ENCODE peak calls at places on chromosomes 2 and 18, in seven cellular contexts. One of them, this sample, is unnamed.
A peak's percentile ranks its signal among the peaks of the same experiment; 100 is the strongest.

GRCh38 chr2:25228848-25229674 is 60.7 kb upstream of the POMC start:
- DNase-seq in IMR-90: peak; percentile 72
- DNase-seq in fibroblast of lung: peak; percentile 75
- DNase-seq in neural progenitor cell: peak; percentile 91
- DNase-seq in endothelial cell of umbilical vein: peak; percentile 72
- DNase-seq in GM23248: peak; percentile 89
- DNase-seq in neuronal stem cell: peak; percentile 79
- DNase-seq in this sample: peak; percentile 61

GRCh38 chr2:184681642-184682321 is 83.5 kb downstream of the ZNF804A start:
- DNase-seq in GM23248: no peak
- DNase-seq in IMR-90: no peak
- DNase-seq in fibroblast of lung: no peak
- DNase-seq in neuronal stem cell: no peak
- DNase-seq in endothelial cell of umbilical vein: no peak
- DNase-seq in neural progenitor cell: no peak
- DNase-seq in this sample: no peak

GRCh38 chr2:191347881-191348280 is 102.7 kb downstream of the MYO1B start:
- DNase-seq in neural progenitor cell: no peak
- DNase-seq in neuronal stem cell: no peak
- DNase-seq in fibroblast of lung: peak; percentile 63
- DNase-seq in IMR-90: peak; percentile 84
- DNase-seq in GM23248: peak; percentile 12
- DNase-seq in endothelial cell of umbilical vein: no peak
- DNase-seq in this sample: peak; percentile 52

GRCh38 chr2:30225131-30225762 is 6.1 kb upstream of the LBH start:
- DNase-seq in IMR-90: peak; percentile 87
- DNase-seq in endothelial cell of umbilical vein: peak; percentile 64
- DNase-seq in neural progenitor cell: peak; percentile 19
- DNase-seq in fibroblast of lung: peak; percentile 88
- DNase-seq in GM23248: peak; percentile 47
- DNase-seq in neuronal stem cell: no peak
- DNase-seq in this sample: peak; percentile 86

GRCh38 chr2:158665536-158666302 is 129.4 kb upstream of the DAPL1 start:
- DNase-seq in IMR-90: peak; percentile 76
- DNase-seq in GM23248: peak; percentile 57
- DNase-seq in endothelial cell of umbilical vein: peak; percentile 26
- DNase-seq in neuronal stem cell: no peak
- DNase-seq in fibroblast of lung: peak; percentile 52
- DNase-seq in neural progenitor cell: no peak
- DNase-seq in this sample: peak; percentile 43

GRCh38 chr2:51350100-51350499 is 318.2 kb upstream of the NRXN1 start:
- DNase-seq in fibroblast of lung: peak; percentile 26
- DNase-seq in neuronal stem cell: no peak
- DNase-seq in IMR-90: peak; percentile 91
- DNase-seq in neural progenitor cell: no peak
- DNase-seq in GM23248: no peak
- DNase-seq in endothelial cell of umbilical vein: peak; percentile 56
- DNase-seq in this sample: peak; percentile 14

GRCh38 chr2:215241791-215242305 is 70.0 kb upstream of the ATIC start:
- DNase-seq in GM23248: no peak
- DNase-seq in IMR-90: no peak
- DNase-seq in neural progenitor cell: no peak
- DNase-seq in neuronal stem cell: no peak
- DNase-seq in fibroblast of lung: no peak
- DNase-seq in endothelial cell of umbilical vein: no peak
- DNase-seq in this sample: no peak

GRCh38 chr2:144505245-144505801 is 14.6 kb downstream of the ZEB2 start:
- DNase-seq in IMR-90: no peak
- DNase-seq in neural progenitor cell: peak; percentile 48
- DNase-seq in fibroblast of lung: peak; percentile 70
- DNase-seq in GM23248: peak; percentile 87
- DNase-seq in endothelial cell of umbilical vein: no peak
- DNase-seq in neuronal stem cell: no peak
- DNase-seq in this sample: peak; percentile 65

GRCh38 chr2:17594533-17595391 is 54.3 kb downstream of the VSNL1 start:
- DNase-seq in IMR-90: peak; percentile 50
- DNase-seq in fibroblast of lung: peak; percentile 87
- DNase-seq in endothelial cell of umbilical vein: no peak
- DNase-seq in GM23248: peak; percentile 71
- DNase-seq in neural progenitor cell: no peak
- DNase-seq in neuronal stem cell: no peak
- DNase-seq in this sample: peak; percentile 84

GRCh38 chr2:33262097-33262496 is 214.4 kb upstream of the RASGRP3 start:
- DNase-seq in endothelial cell of umbilical vein: no peak
- DNase-seq in GM23248: no peak
- DNase-seq in neuronal stem cell: no peak
- DNase-seq in IMR-90: no peak
- DNase-seq in neural progenitor cell: no peak
- DNase-seq in fibroblast of lung: no peak
- DNase-seq in this sample: no peak

GRCh38 chr2:158686166-158686792 is 108.8 kb upstream of the DAPL1 start:
- DNase-seq in neural progenitor cell: peak; percentile 6
- DNase-seq in neuronal stem cell: no peak
- DNase-seq in GM23248: peak; percentile 68
- DNase-seq in fibroblast of lung: peak; percentile 61
- DNase-seq in IMR-90: peak; percentile 26
- DNase-seq in endothelial cell of umbilical vein: no peak
- DNase-seq in this sample: peak; percentile 46

GRCh38 chr2:101520246-101520645 is 45.3 kb upstream of the RFX8 start:
- DNase-seq in IMR-90: peak; percentile 67
- DNase-seq in GM23248: peak; percentile 66
- DNase-seq in fibroblast of lung: peak; percentile 73
- DNase-seq in endothelial cell of umbilical vein: peak; percentile 85
- DNase-seq in neural progenitor cell: no peak
- DNase-seq in neuronal stem cell: no peak
- DNase-seq in this sample: peak; percentile 53

GRCh38 chr2:190432567-190433231 is 24.5 kb downstream of the MFSD6 start:
- DNase-seq in neuronal stem cell: no peak
- DNase-seq in endothelial cell of umbilical vein: no peak
- DNase-seq in fibroblast of lung: no peak
- DNase-seq in neural progenitor cell: no peak
- DNase-seq in IMR-90: no peak
- DNase-seq in GM23248: no peak
- DNase-seq in this sample: no peak

GRCh38 chr2:227447606-227448005 is 24.4 kb upstream of the AGFG1 start:
- DNase-seq in neural progenitor cell: no peak
- DNase-seq in GM23248: peak; percentile 82
- DNase-seq in endothelial cell of umbilical vein: no peak
- DNase-seq in neuronal stem cell: no peak
- DNase-seq in IMR-90: peak; percentile 88
- DNase-seq in fibroblast of lung: peak; percentile 93
- DNase-seq in this sample: peak; percentile 90

GRCh38 chr2:217899231-217900009 is 103.4 kb downstream of the TNS1 start:
- DNase-seq in neural progenitor cell: peak; percentile 80
- DNase-seq in neuronal stem cell: peak; percentile 58
- DNase-seq in endothelial cell of umbilical vein: no peak
- DNase-seq in fibroblast of lung: peak; percentile 89
- DNase-seq in IMR-90: peak; percentile 91
- DNase-seq in GM23248: peak; percentile 97
- DNase-seq in this sample: peak; percentile 80

GRCh38 chr2:55839182-55839819 is 84.3 kb downstream of the EFEMP1 start:
- DNase-seq in neuronal stem cell: no peak
- DNase-seq in fibroblast of lung: peak; percentile 57
- DNase-seq in endothelial cell of umbilical vein: no peak
- DNase-seq in neural progenitor cell: peak; percentile 17
- DNase-seq in IMR-90: peak; percentile 46
- DNase-seq in GM23248: no peak
- DNase-seq in this sample: peak; percentile 37

GRCh38 chr18:79216176-79216575 is 147.0 kb downstream of the ATP9B start:
- DNase-seq in neural progenitor cell: no peak
- DNase-seq in GM23248: no peak
- DNase-seq in IMR-90: no peak
- DNase-seq in neuronal stem cell: no peak
- DNase-seq in fibroblast of lung: no peak
- DNase-seq in endothelial cell of umbilical vein: no peak
- DNase-seq in this sample: no peak
- H3K4me1 ChIP-seq in neural progenitor cell: no peaks in the 10 kb centered on the region
- H3K4me1 ChIP-seq in GM23248: peaks cover 7% of the 10 kb centered on the region
- H3K4me1 ChIP-seq in IMR-90: no peaks in the 10 kb centered on the region
- H3K4me1 ChIP-seq in neuronal stem cell: no peaks in the 10 kb centered on the region
- H3K4me1 ChIP-seq in fibroblast of lung: no peaks in the 10 kb centered on the region
- H3K4me1 ChIP-seq in endothelial cell of umbilical vein: no peaks in the 10 kb centered on the region
- H3K4me1 ChIP-seq in this sample: no peaks in the 10 kb centered on the region

DNA sequence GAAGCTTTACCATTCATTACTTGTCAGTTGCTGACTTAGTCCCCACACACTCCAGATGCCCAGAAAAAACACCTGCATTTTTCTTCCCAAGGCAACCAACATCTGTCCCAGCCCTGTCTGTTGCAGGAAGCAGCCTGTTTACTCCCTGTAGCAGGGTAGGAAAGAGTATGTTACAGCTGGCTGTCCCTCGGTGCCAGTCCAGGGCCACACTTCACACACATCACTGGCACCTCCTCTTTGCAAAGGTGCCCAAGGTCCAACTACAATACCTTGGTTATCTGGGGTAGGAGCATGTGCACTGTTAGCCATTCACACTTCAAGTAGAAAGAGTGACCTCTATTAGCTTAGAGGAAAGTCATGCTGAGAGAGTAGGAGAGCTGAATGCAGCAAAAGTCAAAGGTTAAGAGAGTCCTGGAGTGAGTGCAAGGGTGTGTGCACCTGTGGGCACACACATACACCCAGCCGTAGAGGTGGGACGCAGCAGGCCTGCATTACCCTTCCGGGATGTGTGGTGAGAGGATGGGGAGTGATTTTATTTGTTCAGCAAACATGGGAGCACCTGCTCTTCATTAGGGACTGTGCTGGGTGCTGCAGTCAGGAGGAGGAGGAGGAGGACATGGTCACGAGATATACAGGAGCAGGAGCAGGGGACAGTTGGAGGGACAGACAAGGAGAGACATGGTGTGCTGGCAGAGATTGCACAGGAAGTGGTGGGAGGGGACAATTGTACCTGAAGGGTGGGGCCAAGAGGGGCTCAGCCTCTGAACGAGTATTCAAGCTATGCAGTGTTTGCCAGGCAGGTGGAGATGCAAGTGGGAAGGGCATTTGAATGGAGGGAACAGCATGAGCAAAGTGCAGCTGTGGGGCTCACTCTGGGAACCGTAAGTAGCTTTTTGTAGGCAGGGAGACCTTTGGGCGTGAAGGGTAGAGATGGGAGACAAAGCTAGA is 69.8 kb downstream of the TSN start:
- DNase-seq in fibroblast of lung: no peak
- DNase-seq in neural progenitor cell: no peak
- DNase-seq in neuronal stem cell: no peak
- DNase-seq in endothelial cell of umbilical vein: no peak
- DNase-seq in GM23248: no peak
- DNase-seq in IMR-90: no peak
- DNase-seq in this sample: no peak
- H2AFZ ChIP-seq in fibroblast of lung: no peak overlapping the region
- H2AFZ ChIP-seq in neural progenitor cell: no peak overlapping the region
- H2AFZ ChIP-seq in neuronal stem cell: no peak overlapping the region
- H2AFZ ChIP-seq in endothelial cell of umbilical vein: no peak overlapping the region
- H2AFZ ChIP-seq in GM23248: no peak overlapping the region
- H2AFZ ChIP-seq in IMR-90: peak overlapping the region; percentile 28
- H2AFZ ChIP-seq in this sample: no peak overlapping the region

DNA sequence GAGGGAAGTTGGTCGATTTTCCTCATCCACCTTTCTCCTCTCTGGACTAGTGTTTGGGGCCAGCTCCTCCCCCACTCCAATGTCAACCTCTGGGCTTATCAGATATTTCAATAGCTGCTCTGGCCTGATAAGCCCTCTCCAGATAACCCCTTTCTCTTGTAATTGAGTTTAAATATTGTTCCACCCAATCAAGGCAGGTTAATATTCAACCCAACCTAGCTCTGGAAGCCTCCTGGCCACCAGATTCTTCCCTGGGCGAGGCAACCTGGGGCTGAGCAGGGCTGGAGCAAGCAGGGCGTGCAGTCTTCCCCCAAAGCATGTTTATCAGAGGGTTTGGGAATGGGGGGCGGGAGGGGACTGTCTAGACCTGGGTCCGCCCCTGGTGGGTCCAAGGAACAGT is 73.8 kb downstream of the TFCP2L1 start:
- DNase-seq in GM23248: no peak
- DNase-seq in fibroblast of lung: no peak
- DNase-seq in endothelial cell of umbilical vein: no peak
- DNase-seq in neural progenitor cell: no peak
- DNase-seq in neuronal stem cell: no peak
- DNase-seq in IMR-90: no peak
- DNase-seq in this sample: no peak
- H3K4me1 ChIP-seq in GM23248: no peaks in the 10 kb centered on the region
- H3K4me1 ChIP-seq in fibroblast of lung: no peaks in the 10 kb centered on the region
- H3K4me1 ChIP-seq in endothelial cell of umbilical vein: no peaks in the 10 kb centered on the region
- H3K4me1 ChIP-seq in neural progenitor cell: no peaks in the 10 kb centered on the region
- H3K4me1 ChIP-seq in neuronal stem cell: no peaks in the 10 kb centered on the region
- H3K4me1 ChIP-seq in IMR-90: no peaks in the 10 kb centered on the region
- H3K4me1 ChIP-seq in this sample: no peaks in the 10 kb centered on the region

GRCh38 chr2:219442206-219443015 is 7.8 kb downstream of the SPEG start:
- DNase-seq in neuronal stem cell: no peak
- DNase-seq in IMR-90: no peak
- DNase-seq in endothelial cell of umbilical vein: no peak
- DNase-seq in fibroblast of lung: no peak
- DNase-seq in neural progenitor cell: peak; percentile 59
- DNase-seq in GM23248: peak; percentile 50
- DNase-seq in this sample: no peak

GRCh38 chr2:219438453-219438852 is 3.8 kb downstream of the SPEG start:
- DNase-seq in GM23248: no peak
- DNase-seq in IMR-90: no peak
- DNase-seq in endothelial cell of umbilical vein: no peak
- DNase-seq in neuronal stem cell: no peak
- DNase-seq in fibroblast of lung: no peak
- DNase-seq in neural progenitor cell: no peak
- DNase-seq in this sample: no peak

GRCh38 chr2:219441451-219442205 is 7.0 kb downstream of the SPEG start:
- DNase-seq in IMR-90: peak; percentile 54
- DNase-seq in neural progenitor cell: peak; percentile 77
- DNase-seq in neuronal stem cell: no peak
- DNase-seq in endothelial cell of umbilical vein: no peak
- DNase-seq in fibroblast of lung: peak; percentile 69
- DNase-seq in GM23248: peak; percentile 87
- DNase-seq in this sample: peak; percentile 53

GRCh38 chr2:219439518-219439917 is 4.9 kb downstream of the SPEG start:
- DNase-seq in GM23248: no peak
- DNase-seq in neural progenitor cell: no peak
- DNase-seq in fibroblast of lung: no peak
- DNase-seq in neuronal stem cell: no peak
- DNase-seq in endothelial cell of umbilical vein: no peak
- DNase-seq in IMR-90: no peak
- DNase-seq in this sample: no peak

DNA sequence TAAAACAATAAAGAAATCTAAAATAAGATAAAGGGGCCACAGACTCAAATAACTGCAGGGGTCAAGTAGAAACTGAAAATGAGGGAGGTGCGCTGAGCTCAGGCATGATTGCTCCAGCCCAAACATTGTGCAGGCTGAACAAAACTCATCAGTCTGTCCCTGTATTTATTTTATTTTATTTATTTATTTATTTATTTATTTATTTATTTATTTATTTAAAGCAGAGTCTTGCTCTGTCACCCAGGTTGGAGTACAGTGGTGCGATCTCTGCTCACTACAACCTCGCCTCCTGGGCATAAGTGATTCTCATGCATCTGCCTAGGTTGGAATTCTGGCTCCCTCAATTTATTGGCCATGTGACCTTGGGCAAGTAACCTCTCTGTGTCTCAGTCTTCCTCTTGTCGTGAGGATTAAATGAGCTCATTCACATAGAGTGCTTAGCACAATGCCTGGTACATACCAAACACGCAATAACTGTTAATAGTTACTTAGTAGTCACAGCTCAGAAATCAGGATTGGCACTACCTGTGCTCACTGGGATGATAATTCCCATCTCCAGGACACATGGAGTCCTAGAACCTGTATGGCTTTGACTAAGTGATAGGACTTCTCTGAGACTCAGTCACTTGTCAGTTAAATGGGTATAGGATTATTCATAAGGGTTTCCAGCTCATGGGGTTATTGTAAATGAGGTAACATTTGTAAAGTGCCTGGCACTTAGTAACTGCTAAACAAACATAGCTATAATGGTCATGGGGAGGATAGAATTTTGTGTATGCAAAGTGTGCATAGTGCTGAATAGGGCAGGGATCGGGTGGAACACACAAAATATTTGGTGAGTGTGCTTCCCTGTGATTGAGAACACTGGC is 6.0 kb downstream of the SPEG start:
- DNase-seq in neural progenitor cell: no peak
- DNase-seq in neuronal stem cell: no peak
- DNase-seq in endothelial cell of umbilical vein: no peak
- DNase-seq in GM23248: peak; percentile 73
- DNase-seq in fibroblast of lung: peak; percentile 41
- DNase-seq in IMR-90: peak; percentile 25
- DNase-seq in this sample: peak; percentile 36
- H2AFZ ChIP-seq in neural progenitor cell: no peak overlapping the region
- H2AFZ ChIP-seq in neuronal stem cell: no peak overlapping the region
- H2AFZ ChIP-seq in endothelial cell of umbilical vein: no peak overlapping the region
- H2AFZ ChIP-seq in GM23248: no peak overlapping the region
- H2AFZ ChIP-seq in fibroblast of lung: no peak overlapping the region
- H2AFZ ChIP-seq in IMR-90: peak overlapping the region; percentile 86
- H2AFZ ChIP-seq in this sample: no peak overlapping the region

This sample was measured in astrocyte.